ENCODE peak calls at places on chromosomes 3 and 15, in ten cellular contexts. E is body of pancreas, B is stomach, U is heart left ventricle, L is thyroid gland, F is IMR-90, H is endothelial cell of umbilical vein, Q is ovary, W is A549, J is breast epithelium. M is an unnamed sample.
A peak's percentile ranks its signal among the peaks of the same experiment; 100 is the strongest.

GRCh38 chr3:3821780-3822179 is 22.5 kb downstream of the LRRN1 start:
- DNase-seq in E (no peak), F (no peak), H (no peak), W (no peak), U (no peak), B (no peak), J (no peak), Q (no peak), L (no peak), M (no peak)

GRCh38 chr3:6112546-6112945 is 748.4 kb upstream of the GRM7 start:
- DNase-seq in W (no peak), E (no peak), U (no peak), H (no peak), Q (no peak), B (no peak), J (no peak), F (no peak), L (no peak), M (no peak)

GRCh38 chr15:45179221-45179985 is 8.4 kb downstream of the SHF start:
- DNase-seq in U (no peak), W (peak; percentile 29), E (peak; percentile 55), J (no peak), B (peak; percentile 59), H (no peak), F (no peak), Q (no peak), L (peak; percentile 90), M (peak; percentile 69)

GRCh38 chr3:30632065-30632464 is 25.7 kb downstream of the TGFBR2 start:
- DNase-seq in Q (no peak), U (no peak), J (no peak), E (no peak), H (no peak), W (no peak), B (no peak), L (no peak), F (no peak), M (no peak)

GRCh38 chr15:101500865-101501551 is 11.5 kb upstream of the PCSK6 start:
- DNase-seq in F (no peak), W (no peak), E (no peak), J (peak; percentile 16), U (no peak), L (no peak), H (no peak), B (no peak), Q (no peak), M (no peak)

GRCh38 chr3:195182470-195182795 is 88.5 kb downstream of the XXYLT1 start:
- DNase-seq in B (no peak), E (no peak), L (no peak), J (no peak), F (peak; percentile 81), Q (no peak), W (no peak), H (peak; percentile 96), U (peak; percentile 59), M (no peak)

GRCh38 chr15:74545061-74545460 is 4.0 kb downstream of the ARID3B start:
- DNase-seq in Q (no peak), E (no peak), H (no peak), F (peak; percentile 37), J (no peak), B (no peak), W (no peak), L (no peak), U (no peak), M (no peak)

GRCh38 chr15:89103481-89104171 is 15.4 kb downstream of the ABHD2 start:
- DNase-seq in W (no peak), H (no peak), Q (no peak), F (no peak), E (no peak), J (no peak), U (no peak), B (no peak), L (no peak), M (no peak)

GRCh38 chr3:23712656-23713559 is 92.8 kb upstream of the UBE2E1 start:
- DNase-seq in J (no peak), F (peak; percentile 96), L (peak; percentile 38), E (peak; percentile 23), W (no peak), H (peak; percentile 85), U (peak; percentile 54), B (no peak), Q (peak; percentile 55), M (peak; percentile 16)

GRCh38 chr3:13019243-13019701 is 54.0 kb downstream of the IQSEC1 start:
- DNase-seq in Q (peak; percentile 76), J (no peak), U (peak; percentile 68), W (no peak), L (peak; percentile 65), H (no peak), E (no peak), B (no peak), F (peak; percentile 76), M (no peak)

GRCh38 chr3:12966847-12967750 is 106.1 kb downstream of the IQSEC1 start:
- DNase-seq in U (no peak), L (peak; percentile 23), E (no peak), J (no peak), B (no peak), H (peak; percentile 35), W (peak; percentile 50), F (peak; percentile 22), Q (peak; percentile 52), M (peak; percentile 31)

GRCh38 chr3:161350916-161351315 is 20.4 kb downstream of the SPTSSB start:
- DNase-seq in E (no peak), W (no peak), J (no peak), H (no peak), B (no peak), U (no peak), F (no peak), L (no peak), Q (no peak), M (no peak)

GRCh38 chr3:74613060-74613459 is 1.4 kb downstream of the CNTN3 start:
- DNase-seq in J (no peak), B (no peak), U (no peak), H (no peak), Q (no peak), W (no peak), E (no peak), L (no peak), F (peak; percentile 31), M (no peak)
- H3K4me3 ChIP-seq in J (no peak overlapping the region), B (peak overlapping the region; percentile 50), U (no peak overlapping the region), H (no peak overlapping the region), Q (peak overlapping the region; percentile 12), W (no peak overlapping the region), E (no peak overlapping the region), L (no peak overlapping the region), F (peak overlapping the region; percentile 68), M (peak overlapping the region; percentile 47)

GRCh38 chr3:49028298-49028672 is 913 bp downstream of the IMPDH2 start:
- DNase-seq in J (no peak), W (no peak), F (no peak), U (no peak), L (no peak), E (no peak), Q (no peak), B (no peak), H (no peak), M (no peak)

GRCh38 chr3:49029563-49029884 is 326 bp upstream of the IMPDH2 start:
- DNase-seq in L (no peak), H (no peak), J (no peak), F (no peak), Q (no peak), E (no peak), B (no peak), W (no peak), U (no peak), M (no peak)

GRCh38 chr3:49027634-49028033 is 1.6 kb downstream of the IMPDH2 start:
- DNase-seq in F (no peak), U (no peak), H (no peak), E (no peak), L (no peak), J (no peak), W (no peak), Q (no peak), B (no peak), M (no peak)

GRCh38 chr3:49030331-49030730 is 1.1 kb upstream of the IMPDH2 start:
- DNase-seq in B (no peak), H (no peak), E (no peak), W (no peak), Q (no peak), U (no peak), J (no peak), F (no peak), L (no peak), M (no peak)

GRCh38 chr3:49028673-49029562 is at the start of gene IMPDH2:
- DNase-seq in Q (peak; percentile 97), B (peak; percentile 96), W (peak; percentile 47), E (peak; percentile 93), J (peak; percentile 88), U (peak; percentile 90), L (peak; percentile 92), F (peak; percentile 91), H (peak; percentile 97), M (peak; percentile 95)
- TF ChIP-seq POLR2A in Q (peak; percentile 99), B (peak; percentile 83), W (peak; percentile 100), E (peak; percentile 99), J (peak; percentile 94), U (peak; percentile 99), L (peak; percentile 54), F (peak; percentile 98), H (peak; percentile 99), M (peak; percentile 98)

DNA sequence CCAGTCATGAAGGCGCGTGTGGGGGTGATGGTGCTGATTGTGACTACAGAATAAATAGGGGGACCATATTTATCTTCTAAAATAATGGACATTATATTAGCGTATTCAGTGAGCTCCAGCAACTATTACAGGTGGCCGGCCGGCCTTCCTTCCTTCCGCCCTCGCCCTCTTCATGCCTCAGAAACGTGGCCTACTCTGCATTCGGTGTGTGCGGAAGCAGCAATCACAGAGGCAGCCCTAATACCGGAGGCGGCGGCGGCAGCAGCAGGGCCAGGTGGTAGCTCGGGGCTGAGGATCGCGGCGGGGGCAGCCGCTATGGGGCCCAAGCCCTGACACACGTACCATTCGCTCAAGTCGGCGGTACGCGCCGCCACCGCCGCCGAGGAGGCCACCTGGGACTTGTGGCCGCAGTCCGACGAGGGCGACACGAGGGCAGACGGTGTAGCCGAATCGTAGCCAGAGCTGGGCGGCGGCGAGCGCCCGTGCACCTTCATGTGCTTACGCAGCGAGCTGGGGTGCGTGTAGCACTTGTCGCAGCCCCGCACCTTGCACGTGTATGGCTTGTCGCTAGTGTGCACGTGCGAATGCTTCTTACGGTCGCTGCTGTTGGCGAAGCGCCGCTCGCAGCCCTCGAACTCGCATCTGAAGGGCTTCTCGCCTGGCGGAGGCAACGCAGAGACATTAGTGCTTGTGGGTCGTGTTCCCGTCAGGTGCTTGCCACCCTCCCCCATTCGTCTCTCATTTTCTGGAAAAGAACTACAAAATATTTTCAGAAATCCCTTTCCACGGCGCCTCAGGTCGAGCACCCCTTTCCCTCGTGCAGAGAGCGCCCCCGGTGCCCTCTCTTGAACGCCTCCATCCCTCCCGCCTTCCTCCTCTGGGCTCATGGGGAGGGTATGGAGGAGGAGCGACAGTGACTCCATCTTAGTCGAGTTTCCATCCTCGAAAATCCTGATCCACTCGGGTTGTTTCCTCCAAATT is 15.5 kb downstream of the ZIC4 start:
- DNase-seq in U (no peak), L (no peak), B (no peak), E (no peak), F (no peak), H (no peak), W (no peak), J (no peak), Q (no peak), M (no peak)
- H3K4me3 ChIP-seq in U (no peak overlapping the region), L (no peak overlapping the region), B (no peak overlapping the region), E (no peak overlapping the region), F (no peak overlapping the region), H (no peak overlapping the region), W (no peak overlapping the region), J (no peak overlapping the region), Q (no peak overlapping the region), M (no peak overlapping the region)

DNA sequence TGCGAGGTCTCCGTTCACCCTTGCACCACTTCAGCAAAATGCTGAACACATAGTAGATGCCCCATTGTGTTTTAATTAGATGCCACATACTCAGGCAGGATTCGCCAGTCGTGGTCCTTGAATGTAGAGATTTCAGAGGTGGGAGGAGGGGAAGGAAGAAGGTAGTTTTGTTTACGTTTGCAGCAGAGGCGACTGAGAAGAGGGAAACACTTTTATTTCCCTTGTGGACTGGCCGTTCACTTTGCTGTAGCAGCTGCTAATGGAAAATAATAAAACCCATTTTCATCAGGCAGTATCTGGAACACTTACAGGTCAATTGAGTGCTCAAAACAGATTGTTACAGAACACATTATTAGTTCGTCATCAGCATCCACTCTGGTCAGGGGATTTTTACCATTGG is 262.8 kb upstream of the TBL1XR1 start:
- DNase-seq in W (no peak), Q (no peak), L (no peak), J (no peak), B (no peak), H (no peak), E (no peak), F (no peak), U (no peak), M (no peak)
- TF ChIP-seq POLR2A in W (no peak), Q (no peak), L (no peak), J (no peak), B (no peak), H (no peak), E (no peak), F (no peak), U (no peak), M (no peak)